ENCODE peak calls at places on chromosomes 2 and 18, in four cellular contexts. One of them, this sample, is unnamed.

GRCh38 chr2:115910270-115910669 is 1467.8 kb downstream of the DPP10 start:
- DNase-seq in cardiac muscle cell: no peak
- DNase-seq in IMR-90: no peak
- DNase-seq in H1: no peak
- DNase-seq in this sample: no peak

GRCh38 chr2:165067958-165068612 is 112.8 kb upstream of the SLC38A11 start:
- DNase-seq in IMR-90: peak
- DNase-seq in cardiac muscle cell: peak
- DNase-seq in H1: peak
- DNase-seq in this sample: peak

GRCh38 chr2:40716879-40717278 is 265.0 kb upstream of the SLC8A1 start:
- DNase-seq in cardiac muscle cell: peak
- DNase-seq in IMR-90: peak
- DNase-seq in H1: no peak
- DNase-seq in this sample: peak

GRCh38 chr2:104545055-104545454 is 308.9 kb upstream of the POU3F3 start:
- DNase-seq in H1: no peak
- DNase-seq in cardiac muscle cell: no peak
- DNase-seq in IMR-90: no peak
- DNase-seq in this sample: no peak

GRCh38 chr2:214808961-214809750 is at the start of gene BARD1:
- DNase-seq in cardiac muscle cell: peak
- DNase-seq in IMR-90: peak
- DNase-seq in H1: peak
- DNase-seq in this sample: peak

GRCh38 chr18:31241900-31242409 is 76.0 kb upstream of the DSG1 start:
- DNase-seq in H1: peak
- DNase-seq in cardiac muscle cell: peak
- DNase-seq in IMR-90: peak
- DNase-seq in this sample: no peak

GRCh38 chr2:8090748-8091700 is 590.8 kb upstream of the ID2 start:
- DNase-seq in cardiac muscle cell: peak
- DNase-seq in H1: no peak
- DNase-seq in IMR-90: peak
- DNase-seq in this sample: peak

GRCh38 chr18:63949068-63949737 is at the start of gene HMSD:
- DNase-seq in H1: peak
- DNase-seq in cardiac muscle cell: peak
- DNase-seq in IMR-90: no peak
- DNase-seq in this sample: peak

GRCh38 chr2:227626580-227627151 is 9.4 kb downstream of the SCYGR4 start:
- DNase-seq in H1: no peak
- DNase-seq in IMR-90: peak
- DNase-seq in cardiac muscle cell: no peak
- DNase-seq in this sample: no peak

GRCh38 chr2:231321021-231321420 is 74.5 kb upstream of the B3GNT7 start:
- DNase-seq in H1: peak
- DNase-seq in cardiac muscle cell: no peak
- DNase-seq in IMR-90: no peak
- DNase-seq in this sample: no peak

GRCh38 chr2:100317634-100318033 is 4.7 kb downstream of the LONRF2 start:
- DNase-seq in cardiac muscle cell: no peak
- DNase-seq in H1: no peak
- DNase-seq in IMR-90: no peak
- DNase-seq in this sample: no peak

GRCh38 chr18:55794288-55795052 is 206.5 kb upstream of the TCF4 start:
- DNase-seq in IMR-90: peak
- DNase-seq in H1: no peak
- DNase-seq in cardiac muscle cell: no peak
- DNase-seq in this sample: peak

GRCh38 chr2:106159867-106160785 is 34.0 kb downstream of the UXS1 start:
- DNase-seq in IMR-90: no peak
- DNase-seq in cardiac muscle cell: no peak
- DNase-seq in H1: no peak
- DNase-seq in this sample: no peak

GRCh38 chr2:11286323-11286722 is 58.1 kb downstream of the ROCK2 start:
- DNase-seq in cardiac muscle cell: no peak
- DNase-seq in IMR-90: no peak
- DNase-seq in H1: no peak
- DNase-seq in this sample: no peak

GRCh38 chr18:48813833-48814489 is 136.8 kb downstream of the SMAD7 start:
- DNase-seq in cardiac muscle cell: peak
- DNase-seq in H1: peak
- DNase-seq in IMR-90: no peak
- DNase-seq in this sample: peak

GRCh38 chr2:110744429-110744828 is 12.1 kb downstream of the ACOXL start:
- DNase-seq in cardiac muscle cell: no peak
- DNase-seq in H1: no peak
- DNase-seq in IMR-90: no peak
- DNase-seq in this sample: no peak

GRCh38 chr2:176585291-176585690 is 316.0 kb downstream of the MTX2 start:
- DNase-seq in cardiac muscle cell: no peak
- DNase-seq in IMR-90: no peak
- DNase-seq in H1: no peak
- DNase-seq in this sample: no peak

GRCh38 chr2:86251840-86252266 is 52.6 kb downstream of the MRPL35 start:
- DNase-seq in cardiac muscle cell: peak
- DNase-seq in H1: no peak
- DNase-seq in IMR-90: no peak
- DNase-seq in this sample: no peak

GRCh38 chr18:65754121-65754520 is 3.3 kb downstream of the CDH7 start:
- DNase-seq in cardiac muscle cell: no peak
- DNase-seq in IMR-90: no peak
- DNase-seq in H1: no peak
- DNase-seq in this sample: no peak

GRCh38 chr2:103402944-103403343 is 641.1 kb downstream of the TMEM182 start:
- DNase-seq in cardiac muscle cell: peak
- DNase-seq in IMR-90: no peak
- DNase-seq in H1: no peak
- DNase-seq in this sample: no peak

GRCh38 chr2:157173740-157174184 is 83.7 kb upstream of the GALNT5 start:
- DNase-seq in IMR-90: peak
- DNase-seq in H1: no peak
- DNase-seq in cardiac muscle cell: peak
- DNase-seq in this sample: peak

GRCh38 chr18:42742976-42743755 is 372.3 kb downstream of the RIT2 start:
- DNase-seq in cardiac muscle cell: peak
- DNase-seq in IMR-90: no peak
- DNase-seq in H1: no peak
- DNase-seq in this sample: no peak

GRCh38 chr18:42742474-42742873 is 373.0 kb downstream of the RIT2 start:
- DNase-seq in H1: no peak
- DNase-seq in cardiac muscle cell: no peak
- DNase-seq in IMR-90: no peak
- DNase-seq in this sample: no peak

GRCh38 chr18:42746794-42747193 is 368.7 kb downstream of the RIT2 start:
- DNase-seq in H1: no peak
- DNase-seq in cardiac muscle cell: no peak
- DNase-seq in IMR-90: no peak
- DNase-seq in this sample: no peak

GRCh38 chr18:42745931-42746330 is 369.6 kb downstream of the RIT2 start:
- DNase-seq in cardiac muscle cell: no peak
- DNase-seq in IMR-90: no peak
- DNase-seq in H1: no peak
- DNase-seq in this sample: no peak

GRCh38 chr18:42745171-42745570 is 370.3 kb downstream of the RIT2 start:
- DNase-seq in cardiac muscle cell: no peak
- DNase-seq in IMR-90: no peak
- DNase-seq in H1: no peak
- DNase-seq in this sample: no peak
- H3K4me3 ChIP-seq in cardiac muscle cell: no peak
- H3K4me3 ChIP-seq in IMR-90: no peak
- H3K4me3 ChIP-seq in H1: no peak
- H3K4me3 ChIP-seq in this sample: no peak

GRCh38 chr2:9949992-9950520 is 1.4 kb upstream of the GRHL1 start:
- DNase-seq in IMR-90: no peak
- DNase-seq in H1: no peak
- DNase-seq in cardiac muscle cell: no peak
- DNase-seq in this sample: no peak
- H3K4me3 ChIP-seq in IMR-90: no peak
- H3K4me3 ChIP-seq in H1: peak
- H3K4me3 ChIP-seq in cardiac muscle cell: no peak
- H3K4me3 ChIP-seq in this sample: no peak

GRCh38 chr18:33579868-33580205 is 1.8 kb downstream of the ASXL3 start:
- DNase-seq in cardiac muscle cell: no peak
- DNase-seq in IMR-90: no peak
- DNase-seq in H1: no peak
- DNase-seq in this sample: no peak
- H3K4me3 ChIP-seq in cardiac muscle cell: peak
- H3K4me3 ChIP-seq in IMR-90: no peak
- H3K4me3 ChIP-seq in H1: no peak
- H3K4me3 ChIP-seq in this sample: no peak

GRCh38 chr2:64142817-64143153 is 1.4 kb downstream of the PELI1 start:
- DNase-seq in IMR-90: peak
- DNase-seq in H1: no peak
- DNase-seq in cardiac muscle cell: no peak
- DNase-seq in this sample: peak
- H3K4me3 ChIP-seq in IMR-90: peak
- H3K4me3 ChIP-seq in H1: peak
- H3K4me3 ChIP-seq in cardiac muscle cell: peak
- H3K4me3 ChIP-seq in this sample: peak

GRCh38 chr18:43785145-43785544 is 507.9 kb upstream of the SYT4 start:
- DNase-seq in H1: no peak
- DNase-seq in cardiac muscle cell: no peak
- DNase-seq in IMR-90: no peak
- DNase-seq in this sample: no peak
- H3K4me3 ChIP-seq in H1: no peak
- H3K4me3 ChIP-seq in cardiac muscle cell: no peak
- H3K4me3 ChIP-seq in IMR-90: no peak
- H3K4me3 ChIP-seq in this sample: no peak

DNA sequence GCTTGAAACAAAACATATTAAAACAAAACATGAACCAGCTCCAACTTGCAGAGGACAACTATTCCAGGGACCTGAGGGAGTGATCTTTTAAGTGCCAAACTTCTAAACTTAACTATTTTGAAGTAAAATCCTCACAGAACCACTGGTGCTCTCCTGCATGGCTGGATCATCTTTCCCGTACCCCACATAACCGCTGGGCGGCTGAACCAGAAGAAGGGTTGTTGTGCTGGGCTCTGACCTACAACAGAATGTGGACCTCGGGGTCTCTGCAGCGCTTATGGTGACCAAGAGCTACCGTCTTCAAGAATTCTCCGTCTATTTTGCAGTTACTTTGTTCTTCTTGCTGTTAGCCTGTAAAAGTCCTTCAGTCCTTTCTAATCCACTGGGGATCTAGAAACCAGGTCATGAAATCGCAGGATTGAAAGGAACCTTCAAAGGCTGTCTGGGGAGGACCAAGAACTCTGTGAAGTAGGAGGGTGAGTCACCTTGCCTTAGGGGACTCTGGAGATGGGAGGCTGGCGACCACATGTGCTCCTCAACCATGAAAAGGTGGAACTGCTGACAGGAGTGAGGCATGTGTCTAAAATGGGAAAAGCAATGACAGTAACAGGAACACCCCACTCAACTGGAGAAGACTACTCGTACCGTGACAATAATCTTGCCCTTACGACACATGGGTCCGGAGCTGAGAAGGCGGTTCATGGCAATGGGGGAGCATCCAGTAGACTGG is 46.6 kb downstream of the HDLBP start:
- DNase-seq in IMR-90: peak
- DNase-seq in H1: no peak
- DNase-seq in cardiac muscle cell: no peak
- DNase-seq in this sample: peak
- H3K4me3 ChIP-seq in IMR-90: no peak
- H3K4me3 ChIP-seq in H1: no peak
- H3K4me3 ChIP-seq in cardiac muscle cell: no peak
- H3K4me3 ChIP-seq in this sample: peak

GRCh38 chr2:89820248-89820647 is 1128.8 kb downstream of the RPIA start:
- DNase-seq in IMR-90: no peak
- DNase-seq in cardiac muscle cell: no peak
- DNase-seq in H1: no peak
- DNase-seq in this sample: no peak
- H3K4me3 ChIP-seq in IMR-90: no peak
- H3K4me3 ChIP-seq in cardiac muscle cell: no peak
- H3K4me3 ChIP-seq in H1: no peak
- H3K4me3 ChIP-seq in this sample: no peak

GRCh38 chr2:27262379-27263286 is at the start of gene SLC30A3:
- DNase-seq in cardiac muscle cell: peak
- DNase-seq in IMR-90: no peak
- DNase-seq in H1: peak
- DNase-seq in this sample: no peak
- H3K4me3 ChIP-seq in cardiac muscle cell: peak
- H3K4me3 ChIP-seq in IMR-90: no peak
- H3K4me3 ChIP-seq in H1: peak
- H3K4me3 ChIP-seq in this sample: peak

GRCh38 chr2:23385351-23385747 is 370 bp downstream of the KLHL29 start:
- DNase-seq in IMR-90: peak
- DNase-seq in H1: peak
- DNase-seq in cardiac muscle cell: peak
- DNase-seq in this sample: peak
- H3K4me3 ChIP-seq in IMR-90: peak
- H3K4me3 ChIP-seq in H1: peak
- H3K4me3 ChIP-seq in cardiac muscle cell: peak
- H3K4me3 ChIP-seq in this sample: peak